ENCODE peak calls at places on chromosomes 6 and 20, in six cellular contexts. L is IMR-90; E is breast epithelium; D is CD8-positive, alpha-beta T cell; R is brain microvascular endothelial cell; T is A673. Z is an unnamed sample.

GRCh38 chr20:47502271-47502730 is 614 bp downstream of the NCOA3 start:
- DNase-seq in R (no peak), L (peak), E (no peak), T (peak), D (peak), Z (no peak)

GRCh38 chr20:50186151-50186885 is 4.3 kb upstream of the CEBPB start:
- DNase-seq in L (peak), R (peak), T (peak), E (peak), D (peak), Z (no peak)

GRCh38 chr20:23670361-23670760 is 18.5 kb downstream of the CST4 start:
- DNase-seq in E (no peak), R (no peak), L (no peak), T (no peak), D (no peak), Z (no peak)

GRCh38 chr6:91181416-91181815 is 594.5 kb upstream of the MAP3K7 start:
- DNase-seq in T (no peak), E (no peak), L (no peak), R (no peak), D (no peak), Z (no peak)

GRCh38 chr20:15642099-15642498 is 931.1 kb downstream of the KIF16B start:
- DNase-seq in R (no peak), L (no peak), D (no peak), T (no peak), E (no peak), Z (no peak)

GRCh38 chr6:73285674-73286283 is 22.8 kb upstream of the KHDC1 start:
- DNase-seq in R (peak), E (no peak), D (no peak), T (peak), L (peak), Z (peak)

GRCh38 chr20:58389324-58389967 is 417 bp downstream of the VAPB start:
- DNase-seq in R (no peak), T (peak), E (no peak), D (no peak), L (peak), Z (no peak)

GRCh38 chr20:38275815-38276550 is 15.4 kb upstream of the KIAA1755 start:
- DNase-seq in L (peak), D (no peak), R (peak), E (no peak), T (peak), Z (peak)

GRCh38 chr20:43942661-43943285 is 28.1 kb downstream of the TOX2 start:
- DNase-seq in T (peak), D (no peak), E (no peak), L (peak), R (peak), Z (peak)

GRCh38 chr6:21953831-21954801 is 342.7 kb downstream of the PRL start:
- DNase-seq in L (peak), R (peak), D (no peak), E (no peak), T (no peak), Z (no peak)

GRCh38 chr6:49490633-49491032 is 9.1 kb upstream of the GLYATL3 start:
- DNase-seq in E (no peak), D (no peak), T (no peak), R (no peak), L (no peak), Z (no peak)

GRCh38 chr6:10223841-10224240 is 191.0 kb downstream of the TFAP2A start:
- DNase-seq in T (no peak), D (no peak), L (no peak), R (no peak), E (no peak), Z (no peak)

GRCh38 chr6:42390228-42390934 is 61.3 kb downstream of the TRERF1 start:
- DNase-seq in L (no peak), E (no peak), D (peak), R (no peak), T (no peak), Z (no peak)

GRCh38 chr6:139129284-139129683 is 5.6 kb upstream of the HECA start:
- DNase-seq in D (no peak), E (no peak), L (peak), R (peak), T (no peak), Z (peak)

GRCh38 chr6:26105109-26105730 is 18.0 kb downstream of the HFE start:
- DNase-seq in L (no peak), R (no peak), T (no peak), E (no peak), D (no peak), Z (no peak)

GRCh38 chr20:63457737-63458136 is 14.7 kb downstream of the KCNQ2 start:
- DNase-seq in L (no peak), D (no peak), E (no peak), T (peak), R (peak), Z (no peak)

GRCh38 chr20:10800288-10800687 is 126.5 kb upstream of the JAG1 start:
- DNase-seq in R (no peak), D (no peak), E (no peak), T (no peak), L (no peak), Z (no peak)

GRCh38 chr20:34473262-34473883 is 42.8 kb upstream of the DYNLRB1 start:
- DNase-seq in D (peak), R (peak), T (peak), L (peak), E (no peak), Z (no peak)

GRCh38 chr20:51529758-51530157 is 12.8 kb downstream of the NFATC2 start:
- DNase-seq in D (peak), L (peak), T (no peak), R (no peak), E (no peak), Z (no peak)

GRCh38 chr20:53827996-53828672 is 234.5 kb upstream of the ZNF217 start:
- DNase-seq in R (peak), L (peak), E (no peak), D (no peak), T (peak), Z (peak)

GRCh38 chr6:16583151-16583762 is 178.0 kb downstream of the ATXN1 start:
- DNase-seq in E (no peak), D (no peak), T (no peak), R (no peak), L (no peak), Z (no peak)

GRCh38 chr6:80382796-80383195 is 276.3 kb downstream of the BCKDHB start:
- DNase-seq in R (peak), E (no peak), D (no peak), T (no peak), L (peak), Z (peak)

GRCh38 chr6:43878823-43879495 is 108.9 kb downstream of the VEGFA start:
- DNase-seq in L (no peak), E (no peak), D (no peak), R (no peak), T (no peak), Z (no peak)

GRCh38 chr6:96899019-96899418 is 1.3 kb upstream of the NDUFAF4 start:
- DNase-seq in R (peak), T (peak), D (no peak), L (peak), E (no peak), Z (no peak)
- H3K4me3 ChIP-seq in R (no peak), T (peak), D (no peak), L (no peak), E (no peak), Z (no peak)

GRCh38 chr6:24252215-24252614 is 105.6 kb downstream of the DCDC2 start:
- DNase-seq in R (no peak), L (no peak), D (no peak), T (no peak), E (no peak), Z (no peak)

GRCh38 chr6:24255676-24256075 is 102.2 kb downstream of the DCDC2 start:
- DNase-seq in R (no peak), E (no peak), D (no peak), L (no peak), T (no peak), Z (no peak)

GRCh38 chr6:24251339-24251738 is 106.5 kb downstream of the DCDC2 start:
- DNase-seq in E (no peak), L (no peak), T (no peak), R (no peak), D (no peak), Z (no peak)

GRCh38 chr6:24257282-24257681 is 100.6 kb downstream of the DCDC2 start:
- DNase-seq in T (no peak), R (no peak), D (no peak), L (no peak), E (no peak), Z (no peak)

GRCh38 chr6:24253360-24253759 is 104.5 kb downstream of the DCDC2 start:
- DNase-seq in L (no peak), E (no peak), D (no peak), T (no peak), R (no peak), Z (no peak)
- TF ChIP-seq CTCF in L (no peak), E (no peak), D (no peak), T (no peak), R (no peak), Z (no peak)

GRCh38 chr6:121615493-121615892 is 180.0 kb downstream of the GJA1 start:
- DNase-seq in D (no peak), L (no peak), E (no peak), T (no peak), R (no peak), Z (no peak)

GRCh38 chr6:121616411-121616810 is 181.0 kb downstream of the GJA1 start:
- DNase-seq in R (no peak), E (no peak), L (no peak), T (no peak), D (no peak), Z (no peak)

GRCh38 chr6:121619013-121619412 is 183.6 kb downstream of the GJA1 start:
- DNase-seq in T (no peak), E (no peak), R (no peak), L (no peak), D (no peak), Z (no peak)

GRCh38 chr6:121617388-121617787 is 181.9 kb downstream of the GJA1 start:
- DNase-seq in T (no peak), D (no peak), E (no peak), L (no peak), R (no peak), Z (no peak)

GRCh38 chr6:121620002-121620740 is 184.7 kb downstream of the GJA1 start:
- DNase-seq in L (no peak), E (no peak), R (no peak), T (no peak), D (no peak), Z (no peak)
- H3K4me3 ChIP-seq in L (no peak), E (no peak), R (no peak), T (no peak), D (no peak), Z (no peak)

DNA sequence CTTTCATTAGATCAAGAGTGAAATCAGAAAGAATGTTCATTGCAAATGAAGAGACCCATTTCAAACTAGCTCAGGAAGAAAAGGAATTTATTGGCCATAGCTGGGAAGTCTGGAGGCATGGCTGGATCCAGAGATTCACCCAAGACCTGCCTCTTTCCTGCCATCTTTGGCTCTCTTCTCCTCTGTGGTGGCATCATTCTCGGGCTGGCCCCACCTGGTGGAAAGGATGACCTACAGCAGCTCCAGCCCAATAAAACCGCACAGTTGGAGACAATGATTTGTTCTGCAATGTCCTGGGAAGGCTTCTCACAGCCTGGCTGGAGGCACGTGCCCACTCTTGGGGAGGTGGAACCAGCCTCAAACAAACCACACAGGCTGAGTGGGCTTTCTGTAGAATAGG is 18.1 kb upstream of the FERMT1 start:
- DNase-seq in D (no peak), L (no peak), T (peak), R (no peak), E (no peak), Z (no peak)
- TF ChIP-seq CTCF in D (no peak), L (peak), T (peak), R (peak), E (no peak), Z (peak)

Z was measured in AG04449.